ENCODE peak calls at places on chromosome 12, in four cellular contexts. N, Z, I and P are unnamed samples.

GRCh38 chr12:111768159-111768895 is 1.6 kb downstream of the ALDH2 start:
- DNase-seq in N (no peak), Z (no peak), I (no peak), P (no peak)

GRCh38 chr12:81792666-81793065 is 33.5 kb upstream of the PPFIA2 start:
- DNase-seq in N (no peak), Z (no peak), I (no peak), P (no peak)

GRCh38 chr12:50842637-50843493 is at the start of gene TMPRSS12:
- DNase-seq in N (no peak), Z (peak; percentile 59), I (no peak), P (no peak)

GRCh38 chr12:23750923-23751322 is 198.5 kb downstream of the SOX5 start:
- DNase-seq in N (no peak), Z (no peak), I (no peak), P (no peak)

GRCh38 chr12:15534322-15534721 is 212.0 kb downstream of the PTPRO start:
- DNase-seq in N (no peak), Z (no peak), I (no peak), P (no peak)

GRCh38 chr12:89345830-89346740 is 6.2 kb downstream of the DUSP6 start:
- DNase-seq in N (no peak), Z (no peak), I (no peak), P (no peak)

GRCh38 chr12:13171921-13172859 is 24.3 kb upstream of the EMP1 start:
- DNase-seq in N (no peak), Z (peak; percentile 27), I (peak; percentile 74), P (no peak)

GRCh38 chr12:93107514-93107942 is 178.4 kb upstream of the EEA1 start:
- DNase-seq in N (no peak), Z (no peak), I (no peak), P (no peak)

GRCh38 chr12:122308811-122309210 is 42.5 kb upstream of the VPS33A start:
- DNase-seq in N (no peak), Z (no peak), I (no peak), P (no peak)

GRCh38 chr12:27709212-27709931 is 1.3 kb upstream of the MRPS35 start:
- DNase-seq in N (no peak), Z (no peak), I (no peak), P (no peak)
- H3K27ac ChIP-seq in N (peak overlapping the region; percentile 88), Z (peak overlapping the region; percentile 81), I (peak overlapping the region; percentile 93), P (no peak overlapping the region)

DNA sequence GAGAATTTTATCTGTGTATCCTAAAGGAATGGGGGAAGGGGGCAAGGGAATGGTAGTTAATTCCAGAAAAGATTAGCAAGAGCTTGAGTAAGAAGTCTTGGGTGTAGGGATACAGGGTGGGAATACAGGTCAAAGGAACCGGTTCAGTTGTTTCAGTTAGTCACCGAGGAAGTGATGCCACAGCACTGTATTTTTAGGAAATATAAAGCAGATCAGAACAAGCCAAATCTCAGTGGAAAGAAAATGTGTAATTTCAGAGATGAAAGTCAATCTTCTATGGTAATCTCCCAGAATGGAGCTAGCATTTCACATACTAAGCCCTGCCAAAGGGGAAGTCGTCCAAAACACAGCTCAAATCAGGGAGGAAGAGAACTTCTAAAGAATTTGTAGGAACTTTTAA is 4.7 kb upstream of the TUBA1C start:
- DNase-seq in N (no peak), Z (no peak), I (no peak), P (no peak)
- H3K4me3 ChIP-seq in N (no peak overlapping the region), Z (no peak overlapping the region), I (no peak overlapping the region), P (no peak overlapping the region)

DNA sequence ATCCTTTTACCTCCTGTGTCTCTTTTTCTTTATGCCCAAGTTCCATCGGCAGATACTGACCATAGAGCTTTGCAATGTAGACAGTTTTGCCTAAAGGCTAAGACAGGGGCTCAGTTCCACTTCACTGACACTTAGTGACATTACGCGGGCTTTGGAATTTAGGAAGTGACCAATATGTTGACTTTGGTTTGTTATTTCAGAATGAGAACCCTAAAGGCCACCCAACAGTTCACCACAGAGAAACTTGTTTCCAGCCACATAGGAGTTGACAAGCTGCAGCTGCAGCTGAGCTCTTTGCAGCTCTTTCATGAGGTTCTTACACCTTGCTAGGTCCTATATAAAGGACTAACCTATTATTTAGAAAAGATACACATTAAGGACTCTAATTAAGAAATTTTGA is 18.7 kb upstream of the KLRD1 start:
- DNase-seq in N (no peak), Z (no peak), I (no peak), P (no peak)
- H3K27ac ChIP-seq in N (no peak overlapping the region), Z (no peak overlapping the region), I (no peak overlapping the region), P (no peak overlapping the region)

DNA sequence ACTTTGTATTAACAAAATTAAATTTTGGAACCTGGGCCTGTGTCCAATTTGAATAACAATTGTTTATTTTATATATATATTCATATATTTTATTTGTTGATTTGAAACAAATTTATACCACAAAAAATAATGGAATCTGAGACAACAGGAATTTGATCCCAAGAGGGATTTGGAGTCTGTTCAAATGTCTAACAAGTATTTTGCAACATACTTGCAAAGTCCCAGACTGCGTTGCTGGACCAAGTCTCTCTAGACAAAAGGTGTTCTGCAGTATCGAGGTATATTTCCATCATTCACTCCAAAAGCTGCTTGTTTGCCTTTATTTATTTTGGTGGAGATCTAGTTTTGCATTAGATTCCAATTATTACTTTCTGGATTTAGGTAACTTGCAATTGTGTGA is 68.7 kb upstream of the PTPRR start:
- DNase-seq in N (no peak), Z (no peak), I (no peak), P (no peak)
- H3K4me3 ChIP-seq in N (no peak overlapping the region), Z (no peak overlapping the region), I (no peak overlapping the region), P (no peak overlapping the region)

GRCh38 chr12:104374071-104374470 is 70.5 kb downstream of the EID3 start:
- DNase-seq in N (no peak), Z (no peak), I (no peak), P (no peak)
- H3K27ac ChIP-seq in N (no peak overlapping the region), Z (no peak overlapping the region), I (no peak overlapping the region), P (no peak overlapping the region)

GRCh38 chr12:120497524-120498150 is 1.7 kb downstream of the DYNLL1 start:
- DNase-seq in N (no peak), Z (no peak), I (no peak), P (no peak)
- H3K4me3 ChIP-seq in N (peak overlapping the region; percentile 92), Z (peak overlapping the region; percentile 97), I (peak overlapping the region; percentile 100), P (peak overlapping the region; percentile 100)

GRCh38 chr12:69007166-69007857 is 74.3 kb upstream of the CPM start:
- DNase-seq in N (no peak), Z (no peak), I (peak; percentile 19), P (no peak)
- H3K27ac ChIP-seq in N (no peak overlapping the region), Z (no peak overlapping the region), I (peak overlapping the region; percentile 20), P (peak overlapping the region; percentile 46)

GRCh38 chr12:64618953-64619590 is 8.8 kb downstream of the RASSF3 start:
- DNase-seq in N (no peak), Z (no peak), I (no peak), P (peak; percentile 43)
- H3K4me3 ChIP-seq in N (no peak overlapping the region), Z (no peak overlapping the region), I (no peak overlapping the region), P (no peak overlapping the region)

GRCh38 chr12:51905507-51906438 is 1.5 kb upstream of the ACVRL1 start:
- DNase-seq in N (peak; percentile 80), Z (no peak), I (no peak), P (peak; percentile 76)
- H3K27ac ChIP-seq in N (peak overlapping the region; percentile 96), Z (no peak overlapping the region), I (no peak overlapping the region), P (peak overlapping the region; percentile 58)